ENCODE peak calls at places on chromosomes 1 and 21, in four cellular contexts. R is tibial artery, U is mesenchymal stem cell, Q is lower lobe of right lung. Z is an unnamed sample.

GRCh38 chr1:228198977-228199590 is 8.8 kb upstream of the OBSCN start:
- DNase-seq in R (no peak), U (no peak), Q (no peak), Z (no peak)

GRCh38 chr1:59730759-59731478 is 83.8 kb upstream of the HOOK1 start:
- DNase-seq in R (peak; percentile 89), U (peak; percentile 97), Q (no peak), Z (peak; percentile 96)

GRCh38 chr1:3243304-3243703 is 174.3 kb downstream of the PRDM16 start:
- DNase-seq in R (no peak), U (no peak), Q (no peak), Z (no peak)

GRCh38 chr1:218613105-218613504 is 268.0 kb downstream of the TGFB2 start:
- DNase-seq in R (no peak), U (no peak), Q (no peak), Z (no peak)

GRCh38 chr1:226787071-226787470 is 48.0 kb upstream of the ITPKB start:
- DNase-seq in R (no peak), U (no peak), Q (no peak), Z (no peak)

GRCh38 chr1:41341365-41341683 is 19.9 kb upstream of the FOXO6 start:
- DNase-seq in R (no peak), U (peak; percentile 27), Q (no peak), Z (no peak)

GRCh38 chr1:87134061-87134460 is 194.6 kb upstream of the LMO4 start:
- DNase-seq in R (no peak), U (no peak), Q (no peak), Z (no peak)

GRCh38 chr1:42259059-42259738 is 75.8 kb downstream of the FOXJ3 start:
- DNase-seq in R (peak; percentile 29), U (peak; percentile 61), Q (no peak), Z (no peak)

GRCh38 chr1:180643693-180644092 is 11.9 kb downstream of the XPR1 start:
- DNase-seq in R (no peak), U (peak; percentile 16), Q (no peak), Z (no peak)

GRCh38 chr21:44793269-44794030 is 8.2 kb downstream of the UBE2G2 start:
- DNase-seq in R (no peak), U (peak; percentile 74), Q (peak; percentile 71), Z (no peak)

GRCh38 chr1:181504294-181505115 is 21.2 kb downstream of the CACNA1E start:
- DNase-seq in R (no peak), U (no peak), Q (no peak), Z (no peak)

GRCh38 chr1:113940365-113941244 is 11.5 kb downstream of the HIPK1 start:
- DNase-seq in R (no peak), U (no peak), Q (no peak), Z (no peak)

GRCh38 chr1:206579747-206580437 is 32.4 kb downstream of the EIF2D start:
- DNase-seq in R (peak; percentile 79), U (no peak), Q (peak; percentile 92), Z (peak; percentile 94)

GRCh38 chr1:215054266-215054665 is 28.3 kb upstream of the KCNK2 start:
- DNase-seq in R (no peak), U (no peak), Q (no peak), Z (no peak)

GRCh38 chr1:21909787-21910503 is 27.2 kb downstream of the HSPG2 start:
- DNase-seq in R (peak; percentile 80), U (peak; percentile 61), Q (no peak), Z (no peak)

GRCh38 chr1:21911205-21912001 is 25.7 kb downstream of the HSPG2 start:
- DNase-seq in R (peak; percentile 51), U (peak; percentile 41), Q (no peak), Z (no peak)

GRCh38 chr1:21910528-21911204 is 26.4 kb downstream of the HSPG2 start:
- DNase-seq in R (no peak), U (no peak), Q (no peak), Z (no peak)

GRCh38 chr1:21907737-21908136 is 29.4 kb downstream of the HSPG2 start:
- DNase-seq in R (no peak), U (no peak), Q (no peak), Z (no peak)

DNA sequence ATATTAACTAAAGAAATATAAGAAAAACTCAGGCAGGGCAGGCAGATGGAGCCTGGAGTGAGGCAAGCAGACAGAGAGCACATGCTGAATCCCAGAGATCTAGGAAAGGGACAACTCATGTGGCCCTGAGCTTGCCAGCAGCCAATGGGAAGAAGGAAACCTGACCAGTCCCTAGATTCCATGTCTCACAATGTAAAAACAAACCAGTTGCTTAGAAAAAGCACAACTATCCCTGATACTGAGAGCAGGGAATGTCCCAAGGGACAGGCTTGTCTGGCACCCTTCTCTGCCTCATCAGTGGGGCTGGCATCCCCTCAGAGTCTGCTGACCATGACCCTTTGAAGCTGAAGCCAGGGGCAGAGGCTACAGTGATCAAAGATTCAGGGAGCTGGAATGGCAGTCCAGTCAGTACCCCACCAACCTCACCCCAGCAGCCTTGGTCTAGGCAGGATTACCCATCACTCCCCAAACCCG is 27.8 kb downstream of the HSPG2 start:
- DNase-seq in R (peak; percentile 79), U (peak; percentile 52), Q (no peak), Z (no peak)
- H3K4me1 ChIP-seq in R (peaks cover 99% of the 10 kb centered on the region), U (peaks cover 52% of the 10 kb centered on the region), Q (peaks cover 95% of the 10 kb centered on the region), Z (peaks cover 100% of the 10 kb centered on the region)

DNA sequence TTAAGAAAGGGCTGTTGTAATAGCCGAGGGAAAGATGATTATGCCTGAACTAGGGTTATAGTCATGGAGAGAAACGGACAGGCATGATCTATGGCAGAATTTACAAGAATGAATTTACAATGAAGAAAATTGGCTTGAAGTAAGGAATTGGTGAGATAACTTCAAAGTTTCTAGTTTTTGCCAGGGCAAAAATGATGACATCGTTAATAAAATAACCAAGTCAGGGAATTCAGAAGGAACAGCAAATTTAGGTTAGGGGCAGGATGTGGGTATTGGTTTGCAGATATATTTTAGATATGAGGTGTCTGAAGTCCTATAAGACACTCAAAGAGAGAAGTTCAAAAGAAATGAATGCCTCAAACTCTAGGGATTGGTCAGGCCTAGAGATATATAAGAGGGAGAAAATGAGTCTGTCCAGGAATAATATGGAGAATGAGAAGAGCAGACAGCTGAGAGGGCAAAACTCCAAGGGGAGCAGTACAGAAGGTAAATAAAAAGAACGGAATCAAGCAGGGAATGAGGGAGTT is 62.8 kb downstream of the IARS2 start:
- DNase-seq in R (no peak), U (no peak), Q (no peak), Z (no peak)
- H3K4me1 ChIP-seq in R (no peaks in the 10 kb centered on the region), U (no peaks in the 10 kb centered on the region), Q (no peaks in the 10 kb centered on the region), Z (peaks cover 7% of the 10 kb centered on the region)

GRCh38 chr1:164783778-164784555 is 225.0 kb downstream of the PBX1 start:
- DNase-seq in R (no peak), U (no peak), Q (no peak), Z (no peak)

GRCh38 chr1:164781980-164782379 is 223.0 kb downstream of the PBX1 start:
- DNase-seq in R (no peak), U (no peak), Q (no peak), Z (no peak)

GRCh38 chr1:164780111-164780510 is 221.1 kb downstream of the PBX1 start:
- DNase-seq in R (no peak), U (no peak), Q (no peak), Z (no peak)

GRCh38 chr1:164779376-164779775 is 220.4 kb downstream of the PBX1 start:
- DNase-seq in R (no peak), U (no peak), Q (no peak), Z (no peak)

GRCh38 chr1:164780863-164781262 is 221.9 kb downstream of the PBX1 start:
- DNase-seq in R (peak; percentile 65), U (peak; percentile 96), Q (no peak), Z (no peak)
- H3K4me1 ChIP-seq in R (peaks cover 45% of the 10 kb centered on the region), U (peaks cover 14% of the 10 kb centered on the region), Q (peaks cover 29% of the 10 kb centered on the region), Z (peaks cover 93% of the 10 kb centered on the region)

GRCh38 chr1:25805863-25806225 is 5.9 kb downstream of the SELENON start:
- DNase-seq in R (peak; percentile 70), U (no peak), Q (no peak), Z (no peak)
- H3K4me1 ChIP-seq in R (peaks cover 81% of the 10 kb centered on the region), U (peaks cover 10% of the 10 kb centered on the region), Q (peaks cover 91% of the 10 kb centered on the region), Z (peaks cover 76% of the 10 kb centered on the region)

DNA sequence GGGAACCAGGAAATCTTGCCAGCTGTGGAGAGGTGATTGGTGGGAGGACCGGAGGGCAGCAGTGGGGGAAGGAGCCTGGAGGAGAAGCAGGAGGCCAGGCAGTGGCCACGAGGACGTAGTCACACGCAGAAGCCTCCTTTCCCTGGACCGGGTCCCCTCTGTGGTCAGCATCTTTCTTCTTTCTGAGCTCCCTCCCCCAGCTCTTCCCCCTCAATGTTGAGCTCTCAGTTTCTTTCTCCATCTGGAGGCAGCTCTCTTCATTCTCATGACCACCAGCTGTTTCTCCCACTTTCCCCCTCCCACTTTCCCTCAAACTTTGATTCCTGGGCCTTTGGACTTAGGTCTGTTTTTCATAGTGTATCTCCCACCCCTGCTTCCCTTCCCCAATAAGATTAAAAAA is 18.3 kb downstream of the KIRREL1 start:
- DNase-seq in R (no peak), U (peak; percentile 81), Q (no peak), Z (no peak)
- H3K4me1 ChIP-seq in R (peaks cover 86% of the 10 kb centered on the region), U (peaks cover 51% of the 10 kb centered on the region), Q (peaks cover 68% of the 10 kb centered on the region), Z (peaks cover 97% of the 10 kb centered on the region)

GRCh38 chr1:174001573-174001972 is 20.6 kb downstream of the RC3H1 start:
- DNase-seq in R (no peak), U (no peak), Q (no peak), Z (no peak)

GRCh38 chr1:174000274-174000852 is 21.8 kb downstream of the RC3H1 start:
- DNase-seq in R (no peak), U (no peak), Q (no peak), Z (no peak)

GRCh38 chr1:173996995-173997394 is 25.2 kb downstream of the RC3H1 start:
- DNase-seq in R (no peak), U (no peak), Q (no peak), Z (no peak)

GRCh38 chr1:173995475-173995874 is 26.7 kb downstream of the RC3H1 start:
- DNase-seq in R (no peak), U (no peak), Q (no peak), Z (no peak)

GRCh38 chr1:173997796-173998195 is 24.4 kb downstream of the RC3H1 start:
- DNase-seq in R (no peak), U (peak; percentile 44), Q (no peak), Z (no peak)
- H3K4me1 ChIP-seq in R (peaks cover 3% of the 10 kb centered on the region), U (peaks cover 7% of the 10 kb centered on the region), Q (peaks cover 41% of the 10 kb centered on the region), Z (peaks cover 62% of the 10 kb centered on the region)